ENCODE peak calls at places on chromosomes 6 and 20, in eight cellular contexts. P, Y, G, F, R, U, Q and X are unnamed samples. For H3K4me1, the result is how much of the 10 kb centered on the place peaks cover.

GRCh38 chr6:75397806-75398465 is 95.7 kb downstream of the FILIP1 start:
- DNase-seq in P (no peak), Y (no peak), G (no peak), F (no peak), R (no peak), U (no peak), Q (no peak), X (no peak)

GRCh38 chr6:15299430-15300131 is 53.7 kb downstream of the JARID2 start:
- DNase-seq in P (no peak), Y (no peak), G (peak), F (no peak), R (peak), U (peak), Q (no peak), X (peak)

GRCh38 chr6:80641591-80641990 is 535.1 kb downstream of the BCKDHB start:
- DNase-seq in P (no peak), Y (no peak), G (no peak), F (no peak), R (no peak), U (no peak), Q (no peak), X (no peak)

GRCh38 chr6:41887355-41887754 is 7.8 kb downstream of the USP49 start:
- DNase-seq in P (no peak), Y (no peak), G (no peak), F (no peak), R (no peak), U (no peak), Q (no peak), X (no peak)

GRCh38 chr6:111788779-111789276 is 84.4 kb downstream of the FYN start:
- DNase-seq in P (no peak), Y (no peak), G (no peak), F (no peak), R (no peak), U (no peak), Q (no peak), X (no peak)

GRCh38 chr6:170250451-170250850 is 40.4 kb downstream of the DLL1 start:
- DNase-seq in P (no peak), Y (no peak), G (no peak), F (no peak), R (no peak), U (no peak), Q (no peak), X (no peak)

GRCh38 chr6:150767585-150768164 is 97.8 kb upstream of the MTHFD1L start:
- DNase-seq in P (no peak), Y (no peak), G (no peak), F (no peak), R (no peak), U (no peak), Q (no peak), X (no peak)

GRCh38 chr6:104558746-104559145 is 301.0 kb downstream of the HACE1 start:
- DNase-seq in P (no peak), Y (no peak), G (no peak), F (no peak), R (no peak), U (no peak), Q (no peak), X (no peak)

GRCh38 chr6:146851837-146852236 is 253.1 kb downstream of the ADGB start:
- DNase-seq in P (no peak), Y (no peak), G (no peak), F (no peak), R (no peak), U (no peak), Q (no peak), X (no peak)

GRCh38 chr20:43584448-43585138 is 6.1 kb upstream of the IFT52 start:
- DNase-seq in P (no peak), Y (no peak), G (no peak), F (no peak), R (no peak), U (no peak), Q (no peak), X (no peak)

GRCh38 chr6:81215092-81215432 is 537.4 kb downstream of the TENT5A start:
- DNase-seq in P (no peak), Y (no peak), G (no peak), F (no peak), R (no peak), U (no peak), Q (no peak), X (no peak)

GRCh38 chr20:58102744-58103516 is 125.5 kb downstream of the ANKRD60 start:
- DNase-seq in P (no peak), Y (no peak), G (no peak), F (no peak), R (no peak), U (no peak), Q (no peak), X (no peak)

GRCh38 chr6:24980507-24981384 is 45.0 kb upstream of the RIPOR2 start:
- DNase-seq in P (no peak), Y (no peak), G (no peak), F (no peak), R (no peak), U (no peak), Q (no peak), X (no peak)

GRCh38 chr6:46325561-46326525 is 155.1 kb upstream of the ENPP5 start:
- DNase-seq in P (peak), Y (peak), G (no peak), F (no peak), R (no peak), U (no peak), Q (no peak), X (peak)

GRCh38 chr6:87029711-87030314 is 65.1 kb downstream of the CGA start:
- DNase-seq in P (no peak), Y (no peak), G (no peak), F (no peak), R (no peak), U (no peak), Q (no peak), X (no peak)

GRCh38 chr6:105645958-105646357 is 243.1 kb upstream of the PREP start:
- DNase-seq in P (no peak), Y (no peak), G (no peak), F (no peak), R (no peak), U (no peak), Q (no peak), X (no peak)

GRCh38 chr6:170210026-170210390 is 80.9 kb downstream of the DLL1 start:
- DNase-seq in P (peak), Y (no peak), G (peak), F (no peak), R (no peak), U (peak), Q (peak), X (peak)

GRCh38 chr6:158958504-158959386 is 41.3 kb downstream of the RSPH3 start:
- DNase-seq in P (no peak), Y (peak), G (no peak), F (no peak), R (no peak), U (no peak), Q (no peak), X (no peak)

GRCh38 chr20:51043811-51044210 is 20.9 kb upstream of the KCNG1 start:
- DNase-seq in P (no peak), Y (no peak), G (no peak), F (no peak), R (no peak), U (no peak), Q (no peak), X (no peak)

GRCh38 chr6:149823013-149823412 is 41.1 kb downstream of the LRP11 start:
- DNase-seq in P (no peak), Y (no peak), G (no peak), F (no peak), R (no peak), U (no peak), Q (no peak), X (no peak)

GRCh38 chr20:6632187-6632586 is 135.3 kb upstream of the BMP2 start:
- DNase-seq in P (no peak), Y (no peak), G (no peak), F (no peak), R (no peak), U (no peak), Q (no peak), X (no peak)

GRCh38 chr6:15341311-15341710 is 95.4 kb downstream of the JARID2 start:
- DNase-seq in P (no peak), Y (no peak), G (no peak), F (no peak), R (no peak), U (no peak), Q (no peak), X (no peak)

GRCh38 chr6:129599467-129599866 is 110.5 kb downstream of the ARHGAP18 start:
- DNase-seq in P (no peak), Y (no peak), G (no peak), F (no peak), R (no peak), U (no peak), Q (no peak), X (no peak)
- H3K4me1 ChIP-seq in P (under half), Y (under half), G (under half), F (under half), R (under half), U (under half), Q (under half), X (under half)

GRCh38 chr6:141498980-141499379 is 633.7 kb upstream of the GJE1 start:
- DNase-seq in P (no peak), Y (no peak), G (no peak), F (no peak), R (no peak), U (no peak), Q (no peak), X (no peak)

GRCh38 chr6:141501616-141502015 is 631.1 kb upstream of the GJE1 start:
- DNase-seq in P (no peak), Y (no peak), G (no peak), F (no peak), R (no peak), U (no peak), Q (no peak), X (no peak)
- TF ChIP-seq POLR2AphosphoS5 in P (no peak), Y (no peak), G (no peak), F (no peak), R (no peak), U (no peak), Q (no peak), X (no peak)

DNA sequence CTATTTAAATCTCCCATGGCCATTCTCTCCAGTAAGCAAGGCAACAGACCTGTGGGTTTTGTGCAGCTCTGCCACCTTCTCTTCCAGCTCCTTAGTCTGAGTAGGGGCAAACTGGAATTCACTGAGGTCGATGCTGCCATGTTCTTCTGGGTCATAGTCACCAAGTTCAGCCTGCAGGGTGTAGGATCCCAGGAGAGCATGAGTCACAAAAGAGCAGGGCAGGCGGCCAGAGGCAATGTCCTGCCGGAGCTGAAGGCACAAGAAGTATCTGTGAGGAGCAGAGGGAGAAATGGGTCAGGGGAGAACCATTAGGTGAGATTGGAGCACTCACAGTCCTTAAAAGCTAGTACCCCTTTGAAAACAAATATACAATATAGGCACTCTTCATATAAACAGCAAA is 73.7 kb downstream of the SMLR1 start:
- DNase-seq in P (no peak), Y (no peak), G (no peak), F (no peak), R (no peak), U (no peak), Q (no peak), X (no peak)
- TF ChIP-seq CTCF in P (no peak), Y (no peak), G (no peak), F (no peak), R (no peak), U (no peak), Q (no peak), X (no peak)

GRCh38 chr20:32358632-32358882 is 426 bp downstream of the ASXL1 start:
- DNase-seq in P (no peak), Y (no peak), G (no peak), F (no peak), R (no peak), U (no peak), Q (peak), X (no peak)

GRCh38 chr20:32357869-32358631 is at the start of gene ASXL1:
- DNase-seq in P (peak), Y (peak), G (peak), F (peak), R (peak), U (peak), Q (peak), X (peak)

GRCh38 chr20:32358883-32359632 is 927 bp downstream of the ASXL1 start:
- DNase-seq in P (peak), Y (peak), G (peak), F (peak), R (no peak), U (peak), Q (peak), X (peak)

GRCh38 chr20:32360333-32360634 is 2.2 kb downstream of the ASXL1 start:
- DNase-seq in P (no peak), Y (no peak), G (no peak), F (no peak), R (no peak), U (no peak), Q (no peak), X (no peak)

DNA sequence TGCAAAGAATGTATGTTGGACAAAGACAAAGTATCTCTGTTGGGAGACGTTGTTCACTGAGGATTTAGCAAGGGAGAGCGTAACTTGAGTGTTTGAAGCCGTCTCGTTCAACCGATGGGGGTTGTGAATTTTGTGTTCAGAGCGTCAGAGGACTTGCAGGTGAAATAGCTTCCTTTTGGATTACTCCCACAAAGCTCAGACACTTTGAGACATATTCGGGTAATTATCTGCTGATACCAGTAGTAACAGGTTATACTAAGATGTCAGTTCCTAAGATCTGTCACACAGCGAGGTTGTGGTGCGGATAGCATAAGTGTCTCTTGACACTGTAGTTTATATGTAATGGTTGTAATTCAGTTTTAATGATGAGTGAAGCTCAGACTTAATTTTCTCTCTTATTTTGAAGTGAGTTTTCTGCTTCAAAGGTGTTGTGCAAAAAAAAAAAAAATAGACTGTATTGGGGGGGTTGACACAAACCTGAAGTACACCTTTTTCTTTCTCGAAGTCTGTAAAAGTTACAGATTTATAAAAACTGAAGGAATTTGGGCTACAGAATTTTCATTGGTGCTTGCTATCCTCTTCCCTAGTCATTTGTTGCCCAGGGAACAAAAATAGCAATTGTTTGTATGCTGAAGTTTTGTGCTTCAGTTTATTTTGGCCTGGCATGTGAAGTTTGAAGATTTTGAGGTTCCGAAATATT is 1.7 kb downstream of the ASXL1 start:
- DNase-seq in P (no peak), Y (no peak), G (no peak), F (no peak), R (no peak), U (no peak), Q (no peak), X (no peak)
- H3K4me1 ChIP-seq in P (half or more), Y (half or more), G (half or more), F (under half), R (under half), U (half or more), Q (under half), X (half or more)

GRCh38 chr20:62929051-62929538 is 2.8 kb upstream of the DIDO1 start:
- DNase-seq in P (no peak), Y (peak), G (peak), F (no peak), R (no peak), U (peak), Q (peak), X (peak)
- TF ChIP-seq POLR2AphosphoS5 in P (no peak), Y (peak), G (no peak), F (no peak), R (no peak), U (peak), Q (no peak), X (peak)

DNA sequence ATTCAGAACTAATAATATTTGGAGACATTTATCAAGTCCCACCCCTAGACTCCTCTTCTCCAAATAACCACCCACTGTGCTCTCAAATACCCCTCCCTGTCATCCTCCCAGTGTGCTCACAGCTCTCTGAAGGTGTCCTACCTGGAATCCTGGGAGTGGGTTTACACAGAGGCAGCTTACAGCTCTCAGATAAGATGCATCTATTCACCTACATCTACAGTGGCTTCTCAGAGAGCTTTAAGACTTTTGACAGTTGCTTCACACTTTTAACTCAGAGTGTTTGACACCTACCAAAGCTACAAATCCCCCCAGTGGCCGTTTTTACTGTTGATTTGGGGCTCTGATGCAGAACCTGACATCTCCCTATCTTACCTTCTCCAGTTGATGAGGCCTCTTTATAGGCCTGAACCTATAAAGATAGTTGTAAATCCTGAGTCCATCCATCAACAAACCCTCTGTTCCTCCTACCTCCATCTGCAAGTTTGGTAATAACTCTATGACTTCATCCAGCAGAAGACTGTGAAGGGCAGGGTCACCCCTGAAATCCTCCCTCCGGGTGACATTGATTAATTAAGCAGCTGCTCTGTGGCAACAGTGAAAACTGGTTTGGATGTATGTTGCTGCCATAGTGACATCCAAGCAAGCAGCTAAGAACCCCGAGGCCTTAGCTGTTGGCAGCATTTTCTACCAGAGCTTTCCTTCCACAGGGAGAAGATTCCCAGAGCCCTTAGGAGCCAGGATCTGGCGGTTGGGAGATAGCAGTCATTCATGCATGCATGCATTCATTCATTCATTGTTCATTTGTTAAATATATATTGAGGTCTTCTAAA is 226.1 kb upstream of the RREB1 start:
- DNase-seq in P (no peak), Y (no peak), G (no peak), F (no peak), R (no peak), U (no peak), Q (peak), X (no peak)
- TF ChIP-seq CTCF in P (no peak), Y (no peak), G (no peak), F (no peak), R (no peak), U (no peak), Q (no peak), X (no peak)

GRCh38 chr20:63628246-63628975 is 1.5 kb upstream of the GMEB2 start:
- DNase-seq in P (no peak), Y (no peak), G (peak), F (no peak), R (peak), U (peak), Q (peak), X (peak)
- H3K4me1 ChIP-seq in P (under half), Y (half or more), G (under half), F (under half), R (under half), U (under half), Q (under half), X (half or more)

GRCh38 chr6:156776470-156776840 is 723 bp upstream of the ARID1B start:
- DNase-seq in P (no peak), Y (no peak), G (no peak), F (no peak), R (no peak), U (no peak), Q (no peak), X (no peak)
- TF ChIP-seq POLR2AphosphoS5 in P (no peak), Y (no peak), G (no peak), F (no peak), R (no peak), U (peak), Q (no peak), X (no peak)

DNA sequence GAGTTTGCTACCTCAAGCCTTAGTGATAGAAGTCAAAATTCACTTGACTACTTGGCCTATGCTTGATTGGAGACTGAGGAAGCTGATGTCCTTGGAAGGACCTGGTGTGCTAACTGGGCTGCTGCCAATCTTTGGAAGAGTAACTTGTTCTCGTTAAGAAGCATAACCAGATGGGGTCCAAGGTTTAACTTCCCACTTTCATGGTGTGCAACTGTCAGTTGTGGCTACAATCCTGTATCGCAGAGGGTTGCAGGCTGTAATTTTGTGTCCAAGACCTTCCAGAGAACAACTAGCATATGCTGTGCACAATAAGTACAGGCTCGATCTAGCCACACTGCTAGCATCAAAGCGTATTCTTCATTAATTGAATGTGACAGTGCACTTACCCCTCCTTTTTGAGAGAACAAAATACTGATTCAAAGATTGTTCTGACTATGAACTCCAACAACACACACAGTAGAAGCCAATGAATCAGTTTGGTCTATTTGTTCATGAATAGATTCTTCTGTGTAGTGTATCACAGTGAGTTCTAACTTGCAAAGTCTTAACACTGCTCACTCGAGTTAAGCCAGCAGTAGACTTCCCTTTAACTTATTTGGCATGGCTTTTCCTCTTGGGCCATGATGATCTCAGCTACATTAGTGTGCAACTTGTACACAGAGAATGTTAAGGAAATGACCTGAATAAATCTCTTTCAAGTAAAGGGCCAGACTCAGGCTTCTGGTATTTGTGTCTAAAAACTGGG is 15.8 kb upstream of the PLCB1 start:
- DNase-seq in P (no peak), Y (no peak), G (no peak), F (no peak), R (no peak), U (no peak), Q (no peak), X (no peak)
- TF ChIP-seq CTCF in P (no peak), Y (no peak), G (no peak), F (no peak), R (no peak), U (no peak), Q (no peak), X (no peak)